ENCODE peak calls at places on chromosomes 11 and 22, in eight cellular contexts. N is NCI-H2081; R is stimulated activated naive CD8-positive, alpha-beta T cell treated with anti-CD3 and anti-CD28 coated beads, Interleukin-15, Interleukin-2, amounts not matched to agents 100 U/mL and 50 U/mL, for 24 hours; S is stimulated activated CD4-positive, alpha-beta T cell treated with anti-CD3 and anti-CD28 coated beads, Interleukin-15, amount 100 ng/mL, for 48 hours; D is NCI-H2107; C is islet precursor cell; G is cardiac fibroblast; X is DMS 273 treated with DMSO at 0.1 percent for 48 hours. M is an unnamed sample.
A peak's percentile ranks its signal among the peaks of the same experiment; 100 is the strongest.

GRCh38 chr22:30221121-30221992 is 25.2 kb downstream of the LIF start:
- DNase-seq in N (no peak), G (no peak), C (no peak), X (no peak), D (no peak), S (peak; percentile 23), R (peak; percentile 69), M (peak; percentile 64)

GRCh38 chr22:36398602-36399472 is 11.1 kb upstream of the MYH9 start:
- DNase-seq in S (no peak), D (no peak), N (no peak), C (no peak), R (no peak), X (no peak), G (peak; percentile 68), M (no peak)

GRCh38 chr11:26287067-26287518 is 44.8 kb upstream of the ANO3 start:
- DNase-seq in D (no peak), X (no peak), C (no peak), N (no peak), R (no peak), G (no peak), S (no peak), M (no peak)

GRCh38 chr11:47891886-47892285 is 43.7 kb upstream of the NUP160 start:
- DNase-seq in D (no peak), R (no peak), S (no peak), G (no peak), N (no peak), C (no peak), X (peak; percentile 46), M (no peak)

GRCh38 chr11:126405906-126406305 is 50.4 kb downstream of the ST3GAL4 start:
- DNase-seq in D (no peak), R (no peak), X (no peak), G (no peak), C (peak; percentile 89), S (no peak), N (peak; percentile 11), M (no peak)

GRCh38 chr11:9120659-9121350 is 29.4 kb upstream of the SCUBE2 start:
- DNase-seq in D (no peak), R (no peak), S (no peak), X (no peak), C (peak; percentile 85), G (no peak), N (no peak), M (no peak)

GRCh38 chr11:70755410-70756158 is 357.3 kb downstream of the CTTN start:
- DNase-seq in X (peak; percentile 1), N (peak; percentile 61), S (peak; percentile 56), G (peak; percentile 74), D (peak; percentile 75), R (peak; percentile 75), C (peak; percentile 93), M (peak; percentile 13)

GRCh38 chr11:5291207-5291838 is 10.4 kb downstream of the OR51B4 start:
- DNase-seq in C (no peak), X (no peak), S (no peak), D (no peak), N (no peak), G (peak; percentile 62), R (no peak), M (no peak)

M was measured in central memory CD8-positive, alpha-beta T cell.